ENCODE peak calls at places on chromosome 20, in six cellular contexts. C, Z, V, E, R and Y are unnamed samples.

GRCh38 chr20:20070871-20071726 is 18.8 kb downstream of the CFAP61 start:
- DNase-seq in C (no peak), Z (no peak), V (no peak), E (peak), R (peak), Y (no peak)

GRCh38 chr20:64192406-64192805 is 28.2 kb downstream of the MYT1 start:
- DNase-seq in C (peak), Z (no peak), V (no peak), E (no peak), R (no peak), Y (no peak)

GRCh38 chr20:19786311-19786710 is 28.3 kb downstream of the RIN2 start:
- DNase-seq in C (no peak), Z (no peak), V (no peak), E (no peak), R (no peak), Y (no peak)

GRCh38 chr20:44288252-44288651 is 22.8 kb downstream of the FITM2 start:
- DNase-seq in C (no peak), Z (no peak), V (no peak), E (peak), R (no peak), Y (no peak)

GRCh38 chr20:46767127-46767761 is 57.8 kb downstream of the SLC2A10 start:
- DNase-seq in C (peak), Z (peak), V (no peak), E (peak), R (peak), Y (peak)

GRCh38 chr20:3092611-3093379 is 8.3 kb upstream of the AVP start:
- DNase-seq in C (peak), Z (no peak), V (no peak), E (no peak), R (no peak), Y (no peak)

GRCh38 chr20:51318058-51318960 is 224.2 kb downstream of the NFATC2 start:
- DNase-seq in C (peak), Z (peak), V (no peak), E (peak), R (peak), Y (peak)

GRCh38 chr20:4883051-4883450 is 118.3 kb downstream of the SLC23A2 start:
- DNase-seq in C (no peak), Z (no peak), V (no peak), E (no peak), R (no peak), Y (no peak)

GRCh38 chr20:44422083-44422482 is 53.6 kb upstream of the TTPAL start:
- DNase-seq in C (no peak), Z (no peak), V (no peak), E (no peak), R (no peak), Y (no peak)

GRCh38 chr20:64137598-64138031 is 26.6 kb upstream of the MYT1 start:
- DNase-seq in C (peak), Z (no peak), V (no peak), E (no peak), R (no peak), Y (no peak)

GRCh38 chr20:53162251-53162835 is 190.2 kb downstream of the TSHZ2 start:
- DNase-seq in C (peak), Z (peak), V (no peak), E (no peak), R (peak), Y (peak)

GRCh38 chr20:61931476-61932198 is 134.0 kb downstream of the TAF4 start:
- DNase-seq in C (peak), Z (no peak), V (no peak), E (no peak), R (no peak), Y (no peak)

GRCh38 chr20:31704225-31705119 is 18.2 kb downstream of the BCL2L1 start:
- DNase-seq in C (no peak), Z (peak), V (no peak), E (peak), R (no peak), Y (no peak)

GRCh38 chr20:44785768-44786167 is 24.6 kb downstream of the RIMS4 start:
- DNase-seq in C (peak), Z (no peak), V (no peak), E (no peak), R (no peak), Y (no peak)

DNA sequence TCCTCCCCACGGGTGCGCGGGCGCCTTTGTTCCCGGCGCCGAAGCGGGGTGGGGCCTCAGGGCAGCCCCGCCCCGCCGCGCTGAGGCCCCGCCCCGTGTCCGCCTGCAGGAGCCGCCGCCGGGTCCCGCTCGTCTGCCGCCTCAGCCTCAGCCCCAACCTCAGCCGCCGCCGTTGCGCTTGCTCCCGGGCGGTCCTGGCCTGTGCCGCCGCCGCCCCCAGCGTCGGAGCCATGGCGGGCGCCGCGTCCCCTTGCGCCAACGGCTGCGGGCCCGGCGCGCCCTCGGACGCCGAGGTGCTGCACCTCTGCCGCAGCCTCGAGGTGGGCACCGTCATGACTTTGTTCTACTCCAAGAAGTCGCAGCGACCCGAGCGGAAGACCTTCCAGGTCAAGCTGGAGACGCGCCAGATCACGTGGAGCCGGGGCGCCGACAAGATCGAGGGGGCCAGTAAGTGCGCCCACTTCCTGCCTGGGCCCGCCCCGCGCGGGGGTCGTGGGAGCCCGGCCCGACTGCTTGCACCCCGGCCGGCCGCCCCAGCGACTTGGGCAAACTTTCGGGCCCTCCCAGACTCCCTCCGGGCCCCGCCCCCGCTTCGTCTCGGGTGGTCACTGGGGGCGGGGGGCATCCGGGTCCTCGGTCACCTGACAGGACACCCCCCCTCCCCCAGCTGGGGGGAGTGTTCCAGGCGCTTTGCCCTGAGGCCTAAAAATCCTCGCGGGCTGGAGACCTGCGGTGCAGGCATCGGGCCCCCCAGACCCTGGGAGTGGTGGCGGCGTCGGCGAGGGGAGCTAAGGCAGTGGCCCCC is at the start of gene PLCG1:
- DNase-seq in C (peak), Z (no peak), V (no peak), E (peak), R (peak), Y (peak)
- TF ChIP-seq ZNF274 in C (no peak), Z (no peak), V (no peak), E (peak), R (no peak), Y (no peak)

GRCh38 chr20:17470521-17470920 is 60.7 kb downstream of the BFSP1 start:
- DNase-seq in C (no peak), Z (no peak), V (no peak), E (no peak), R (no peak), Y (no peak)

GRCh38 chr20:17468073-17468840 is 62.9 kb downstream of the BFSP1 start:
- DNase-seq in C (peak), Z (no peak), V (no peak), E (no peak), R (no peak), Y (no peak)

GRCh38 chr20:17469631-17470030 is 61.5 kb downstream of the BFSP1 start:
- DNase-seq in C (peak), Z (no peak), V (no peak), E (no peak), R (no peak), Y (no peak)

GRCh38 chr20:17473662-17474061 is 57.5 kb downstream of the BFSP1 start:
- DNase-seq in C (peak), Z (no peak), V (no peak), E (no peak), R (no peak), Y (no peak)

GRCh38 chr20:17471606-17472187 is 59.5 kb downstream of the BFSP1 start:
- DNase-seq in C (peak), Z (no peak), V (no peak), E (no peak), R (no peak), Y (no peak)
- H3K9ac ChIP-seq in C (no peak), Z (no peak), V (no peak), E (no peak), R (no peak), Y (no peak)

DNA sequence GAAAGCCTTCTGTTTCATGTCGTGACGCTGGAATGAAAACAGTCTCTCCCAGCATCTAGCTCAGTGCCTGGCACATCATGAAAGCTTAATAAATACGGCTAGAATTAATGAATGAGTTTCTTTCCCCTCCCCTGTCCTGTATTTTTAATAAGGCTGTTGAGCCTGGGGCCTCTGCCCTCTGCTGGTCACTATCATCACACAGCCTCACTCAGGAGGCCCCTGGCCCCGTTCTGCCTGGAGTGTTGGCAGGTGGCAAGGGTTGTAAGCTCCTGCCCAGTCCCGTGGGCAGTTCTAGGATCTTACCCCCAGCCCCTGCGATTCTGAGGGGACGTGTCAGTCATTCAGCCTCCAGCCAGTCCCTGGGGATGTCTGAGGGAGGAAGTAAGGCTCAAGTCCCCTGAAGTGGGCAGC is 41.4 kb downstream of the PHACTR3 start:
- DNase-seq in C (no peak), Z (no peak), V (no peak), E (no peak), R (no peak), Y (no peak)
- TF ChIP-seq ZNF274 in C (no peak), Z (no peak), V (no peak), E (no peak), R (no peak), Y (no peak)

GRCh38 chr20:23613676-23614075 is 8.0 kb upstream of the CST9 start:
- DNase-seq in C (no peak), Z (no peak), V (no peak), E (no peak), R (no peak), Y (no peak)
- H3K9ac ChIP-seq in C (no peak), Z (no peak), V (no peak), E (no peak), R (no peak), Y (no peak)

DNA sequence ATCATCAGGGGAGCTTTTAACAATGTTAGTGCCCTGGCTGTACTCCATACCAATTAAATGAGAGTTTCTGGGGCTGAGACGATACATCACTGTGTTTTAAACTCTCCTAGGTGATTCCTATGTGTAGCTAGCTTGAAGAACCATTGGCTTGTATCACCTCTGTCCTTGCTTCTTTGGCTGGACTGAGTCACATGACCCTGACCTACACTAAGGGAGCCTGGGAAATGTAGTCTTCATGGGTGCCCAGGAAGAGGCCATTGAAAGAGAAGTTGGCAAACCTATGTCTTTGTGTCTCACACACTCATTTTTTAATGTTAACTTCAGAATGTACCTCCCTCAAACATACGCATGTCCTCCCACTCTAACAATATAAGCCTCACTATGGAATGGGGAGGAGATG is 506.6 kb downstream of the DHX35 start:
- DNase-seq in C (no peak), Z (no peak), V (no peak), E (no peak), R (no peak), Y (no peak)
- TF ChIP-seq ZNF274 in C (no peak), Z (no peak), V (no peak), E (no peak), R (no peak), Y (no peak)

DNA sequence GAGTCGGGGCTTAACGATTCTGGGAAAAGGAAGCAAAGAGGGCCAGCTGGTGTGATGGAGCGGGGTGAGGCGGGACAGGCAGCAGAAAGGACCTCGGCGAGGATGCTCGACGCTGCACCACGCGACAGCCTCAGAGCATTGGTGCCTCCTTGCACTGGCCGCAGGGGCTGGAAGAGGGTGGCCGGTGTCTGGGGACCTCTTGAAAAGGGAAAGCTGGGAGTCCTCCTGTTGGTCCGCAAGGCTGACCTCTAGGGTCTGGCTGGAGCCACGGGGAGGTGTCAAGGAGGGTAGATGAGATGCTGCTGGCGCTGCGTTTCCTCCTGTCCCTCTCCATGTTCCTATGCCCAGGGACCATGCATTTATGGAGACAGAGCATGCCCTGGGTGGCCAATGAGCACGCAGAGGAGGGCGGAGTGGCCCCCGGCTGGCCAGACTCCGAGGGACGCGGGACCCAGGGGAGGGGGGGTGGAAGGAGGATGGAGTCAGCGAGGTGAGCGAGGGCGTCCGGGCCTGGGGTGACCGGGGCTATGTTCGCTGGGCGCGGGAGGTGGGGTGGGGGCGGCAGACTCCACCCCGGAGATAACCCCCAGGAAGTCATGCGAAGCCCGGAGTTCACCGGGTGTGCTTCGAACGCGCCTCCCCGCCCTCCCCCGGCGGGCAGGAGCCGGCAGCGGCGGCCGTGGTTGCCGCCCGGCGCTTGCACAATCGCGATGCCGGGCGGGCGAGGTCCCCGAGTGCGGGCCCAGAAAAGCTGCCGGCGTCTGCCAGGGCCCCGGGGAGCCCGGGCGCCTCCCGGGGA is at the start of gene CYP24A1:
- DNase-seq in C (peak), Z (no peak), V (no peak), E (peak), R (no peak), Y (peak)
- H3K9ac ChIP-seq in C (no peak), Z (peak), V (no peak), E (peak), R (no peak), Y (peak)

GRCh38 chr20:57432874-57433491 is 41.8 kb downstream of the RBM38 start:
- DNase-seq in C (no peak), Z (no peak), V (peak), E (no peak), R (peak), Y (no peak)
- TF ChIP-seq ZNF274 in C (no peak), Z (no peak), V (no peak), E (no peak), R (no peak), Y (no peak)

GRCh38 chr20:37237656-37238055 is 24.0 kb downstream of the GHRH start:
- DNase-seq in C (no peak), Z (no peak), V (no peak), E (no peak), R (no peak), Y (no peak)

GRCh38 chr20:37233471-37234253 is 28.0 kb downstream of the GHRH start:
- DNase-seq in C (no peak), Z (no peak), V (no peak), E (no peak), R (no peak), Y (no peak)

GRCh38 chr20:37234254-37234581 is 27.4 kb downstream of the GHRH start:
- DNase-seq in C (no peak), Z (no peak), V (no peak), E (no peak), R (no peak), Y (no peak)

GRCh38 chr20:37236462-37236861 is 25.2 kb downstream of the GHRH start:
- DNase-seq in C (no peak), Z (no peak), V (no peak), E (no peak), R (no peak), Y (no peak)

GRCh38 chr20:37235065-37235464 is 26.5 kb downstream of the GHRH start:
- DNase-seq in C (no peak), Z (no peak), V (no peak), E (no peak), R (peak), Y (no peak)
- H3K9ac ChIP-seq in C (no peak), Z (no peak), V (no peak), E (no peak), R (no peak), Y (no peak)

DNA sequence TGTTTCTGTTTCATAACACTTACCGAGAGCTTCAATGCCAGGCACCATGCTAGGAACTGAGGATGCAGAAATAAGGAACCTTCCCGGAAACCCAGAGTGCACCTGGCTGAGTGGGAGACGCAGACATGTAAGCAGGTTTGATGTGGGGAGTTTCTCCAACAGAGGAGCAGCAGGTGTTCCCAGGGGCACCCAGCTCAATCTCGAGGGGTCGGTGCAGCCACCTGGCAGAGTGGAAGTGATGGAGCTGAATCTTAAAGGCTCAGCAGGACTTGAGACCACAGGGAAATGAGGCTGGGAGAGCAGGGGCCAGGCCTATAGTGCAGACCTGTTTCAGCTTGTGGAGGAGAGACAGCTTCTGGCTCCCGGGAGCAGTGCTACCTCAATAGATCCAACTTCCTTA is 27.9 kb upstream of the SRC start:
- DNase-seq in C (no peak), Z (no peak), V (no peak), E (no peak), R (no peak), Y (no peak)
- TF ChIP-seq ZNF274 in C (no peak), Z (no peak), V (no peak), E (no peak), R (no peak), Y (no peak)

GRCh38 chr20:35468671-35469334 is 13.4 kb downstream of the CEP250 start:
- DNase-seq in C (no peak), Z (no peak), V (no peak), E (peak), R (no peak), Y (no peak)

GRCh38 chr20:35465976-35466375 is 10.6 kb downstream of the CEP250 start:
- DNase-seq in C (no peak), Z (no peak), V (no peak), E (no peak), R (no peak), Y (no peak)

GRCh38 chr20:35463455-35464300 is 8.3 kb downstream of the CEP250 start:
- DNase-seq in C (peak), Z (peak), V (no peak), E (peak), R (peak), Y (peak)

GRCh38 chr20:35466856-35467255 is 11.5 kb downstream of the CEP250 start:
- DNase-seq in C (no peak), Z (no peak), V (no peak), E (no peak), R (no peak), Y (no peak)

DNA sequence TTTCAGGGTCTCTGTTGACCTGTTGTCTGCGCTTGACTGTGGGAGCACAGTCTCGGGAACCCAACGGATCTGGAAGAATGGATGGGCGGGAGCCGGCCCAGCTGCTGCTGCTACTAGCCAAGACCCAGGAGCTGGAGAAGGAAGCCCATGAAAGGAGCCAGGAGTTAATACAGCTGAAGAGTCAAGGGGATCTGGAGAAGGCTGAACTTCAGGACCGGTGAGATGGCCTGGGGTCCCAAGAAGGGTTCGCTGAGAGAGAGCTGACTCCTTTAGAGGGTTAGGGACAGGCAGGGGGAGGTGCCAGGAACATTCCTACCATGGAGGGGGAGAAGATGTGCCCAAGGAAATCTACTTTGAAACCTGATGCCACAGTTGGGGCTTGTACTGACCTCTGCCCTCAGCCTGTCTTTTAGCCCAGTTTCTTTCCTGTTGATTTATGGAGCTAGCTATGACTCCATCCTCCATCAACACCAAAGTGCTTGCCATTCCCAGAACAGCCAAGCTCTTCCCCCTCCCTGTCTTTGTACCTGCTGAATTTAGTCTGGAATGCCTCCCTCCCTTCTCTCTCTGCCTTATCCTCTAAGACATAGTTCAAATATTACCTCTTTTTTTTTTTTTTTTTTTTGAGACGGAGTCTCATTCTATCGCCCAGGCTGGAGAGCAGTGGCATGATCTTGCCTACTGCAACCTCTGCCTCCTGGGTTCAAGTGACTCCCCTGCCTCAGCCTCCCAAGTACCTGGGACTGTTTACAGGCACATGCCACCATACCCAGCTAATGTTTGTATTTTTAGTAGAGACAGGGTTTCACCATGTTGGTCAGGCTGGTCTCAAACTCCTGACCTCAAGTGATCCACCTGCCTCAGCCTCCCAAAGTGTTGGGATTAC is 12.2 kb downstream of the CEP250 start:
- DNase-seq in C (no peak), Z (peak), V (no peak), E (peak), R (no peak), Y (no peak)
- H3K9ac ChIP-seq in C (no peak), Z (peak), V (no peak), E (peak), R (no peak), Y (no peak)